ENCODE peak calls at places on chromosomes 5 and 9, in ten cellular contexts. One of them, this sample, is unnamed. For H3K9me3, the result is how much of the 10 kb centered on the place peaks cover.

GRCh38 chr9:115109486-115109885 is 8.5 kb downstream of the TNC start:
- DNase-seq in ovary: no peak
- DNase-seq in right cardiac atrium: no peak
- DNase-seq in PC-9: no peak
- DNase-seq in psoas muscle: no peak
- DNase-seq in OCI-LY7: no peak
- DNase-seq in left ventricle myocardium inferior: no peak
- DNase-seq in IMR-90: peak
- DNase-seq in AG04450: no peak
- DNase-seq in CD4-positive, CD25-positive, alpha-beta regulatory T cell: no peak
- DNase-seq in this sample: no peak

GRCh38 chr5:32332361-32332760 is 19.6 kb upstream of the MTMR12 start:
- DNase-seq in ovary: no peak
- DNase-seq in AG04450: no peak
- DNase-seq in psoas muscle: no peak
- DNase-seq in OCI-LY7: no peak
- DNase-seq in left ventricle myocardium inferior: no peak
- DNase-seq in IMR-90: no peak
- DNase-seq in right cardiac atrium: no peak
- DNase-seq in PC-9: no peak
- DNase-seq in CD4-positive, CD25-positive, alpha-beta regulatory T cell: no peak
- DNase-seq in this sample: no peak

GRCh38 chr5:145204741-145205140 is 630.4 kb downstream of the PRELID2 start:
- DNase-seq in PC-9: no peak
- DNase-seq in right cardiac atrium: no peak
- DNase-seq in IMR-90: no peak
- DNase-seq in CD4-positive, CD25-positive, alpha-beta regulatory T cell: no peak
- DNase-seq in OCI-LY7: no peak
- DNase-seq in AG04450: no peak
- DNase-seq in psoas muscle: no peak
- DNase-seq in left ventricle myocardium inferior: no peak
- DNase-seq in ovary: no peak
- DNase-seq in this sample: no peak

GRCh38 chr5:82512025-82512424 is 233.9 kb upstream of the RPS23 start:
- DNase-seq in OCI-LY7: no peak
- DNase-seq in CD4-positive, CD25-positive, alpha-beta regulatory T cell: no peak
- DNase-seq in IMR-90: no peak
- DNase-seq in left ventricle myocardium inferior: no peak
- DNase-seq in PC-9: no peak
- DNase-seq in ovary: no peak
- DNase-seq in AG04450: no peak
- DNase-seq in right cardiac atrium: no peak
- DNase-seq in psoas muscle: no peak
- DNase-seq in this sample: no peak

GRCh38 chr5:53116597-53116996 is 7.0 kb upstream of the MOCS2 start:
- DNase-seq in ovary: no peak
- DNase-seq in left ventricle myocardium inferior: no peak
- DNase-seq in PC-9: no peak
- DNase-seq in IMR-90: no peak
- DNase-seq in psoas muscle: no peak
- DNase-seq in CD4-positive, CD25-positive, alpha-beta regulatory T cell: no peak
- DNase-seq in right cardiac atrium: no peak
- DNase-seq in OCI-LY7: no peak
- DNase-seq in AG04450: no peak
- DNase-seq in this sample: no peak

GRCh38 chr9:121362813-121363585 is 7.1 kb downstream of the STOM start:
- DNase-seq in psoas muscle: no peak
- DNase-seq in left ventricle myocardium inferior: no peak
- DNase-seq in OCI-LY7: no peak
- DNase-seq in ovary: no peak
- DNase-seq in PC-9: no peak
- DNase-seq in AG04450: no peak
- DNase-seq in right cardiac atrium: no peak
- DNase-seq in IMR-90: peak
- DNase-seq in CD4-positive, CD25-positive, alpha-beta regulatory T cell: no peak
- DNase-seq in this sample: no peak

GRCh38 chr5:21895766-21896165 is 957.4 kb downstream of the CDH12 start:
- DNase-seq in left ventricle myocardium inferior: no peak
- DNase-seq in OCI-LY7: no peak
- DNase-seq in AG04450: no peak
- DNase-seq in right cardiac atrium: no peak
- DNase-seq in CD4-positive, CD25-positive, alpha-beta regulatory T cell: no peak
- DNase-seq in ovary: no peak
- DNase-seq in psoas muscle: no peak
- DNase-seq in IMR-90: no peak
- DNase-seq in PC-9: no peak
- DNase-seq in this sample: no peak

GRCh38 chr5:59665086-59665831 is 228.3 kb downstream of the PDE4D start:
- DNase-seq in AG04450: no peak
- DNase-seq in psoas muscle: no peak
- DNase-seq in ovary: no peak
- DNase-seq in CD4-positive, CD25-positive, alpha-beta regulatory T cell: no peak
- DNase-seq in right cardiac atrium: no peak
- DNase-seq in IMR-90: no peak
- DNase-seq in OCI-LY7: no peak
- DNase-seq in left ventricle myocardium inferior: no peak
- DNase-seq in PC-9: no peak
- DNase-seq in this sample: no peak

GRCh38 chr5:132877938-132878337 is 4.5 kb downstream of the LEAP2 start:
- DNase-seq in psoas muscle: no peak
- DNase-seq in PC-9: no peak
- DNase-seq in ovary: no peak
- DNase-seq in AG04450: no peak
- DNase-seq in right cardiac atrium: no peak
- DNase-seq in IMR-90: peak
- DNase-seq in CD4-positive, CD25-positive, alpha-beta regulatory T cell: no peak
- DNase-seq in OCI-LY7: no peak
- DNase-seq in left ventricle myocardium inferior: peak
- DNase-seq in this sample: peak

GRCh38 chr5:58666598-58667595 is 84.0 kb downstream of the RAB3C start:
- DNase-seq in psoas muscle: no peak
- DNase-seq in ovary: peak
- DNase-seq in CD4-positive, CD25-positive, alpha-beta regulatory T cell: no peak
- DNase-seq in OCI-LY7: no peak
- DNase-seq in AG04450: no peak
- DNase-seq in right cardiac atrium: no peak
- DNase-seq in PC-9: no peak
- DNase-seq in IMR-90: no peak
- DNase-seq in left ventricle myocardium inferior: no peak
- DNase-seq in this sample: no peak

GRCh38 chr5:180639743-180640300 is 9.6 kb downstream of the FLT4 start:
- DNase-seq in OCI-LY7: no peak
- DNase-seq in right cardiac atrium: no peak
- DNase-seq in CD4-positive, CD25-positive, alpha-beta regulatory T cell: no peak
- DNase-seq in left ventricle myocardium inferior: peak
- DNase-seq in AG04450: no peak
- DNase-seq in IMR-90: no peak
- DNase-seq in PC-9: no peak
- DNase-seq in ovary: no peak
- DNase-seq in psoas muscle: peak
- DNase-seq in this sample: no peak

GRCh38 chr9:5897851-5898250 is 7.2 kb downstream of the MLANA start:
- DNase-seq in right cardiac atrium: no peak
- DNase-seq in IMR-90: no peak
- DNase-seq in ovary: no peak
- DNase-seq in AG04450: no peak
- DNase-seq in psoas muscle: no peak
- DNase-seq in PC-9: no peak
- DNase-seq in OCI-LY7: no peak
- DNase-seq in left ventricle myocardium inferior: no peak
- DNase-seq in CD4-positive, CD25-positive, alpha-beta regulatory T cell: no peak
- DNase-seq in this sample: no peak

GRCh38 chr5:173968154-173968553 is 20.8 kb upstream of the C5orf47 start:
- DNase-seq in OCI-LY7: no peak
- DNase-seq in left ventricle myocardium inferior: no peak
- DNase-seq in psoas muscle: no peak
- DNase-seq in CD4-positive, CD25-positive, alpha-beta regulatory T cell: no peak
- DNase-seq in AG04450: no peak
- DNase-seq in PC-9: no peak
- DNase-seq in IMR-90: no peak
- DNase-seq in right cardiac atrium: no peak
- DNase-seq in ovary: no peak
- DNase-seq in this sample: no peak

GRCh38 chr9:126450537-126451205 is 124.0 kb downstream of the MVB12B start:
- DNase-seq in ovary: no peak
- DNase-seq in psoas muscle: no peak
- DNase-seq in right cardiac atrium: no peak
- DNase-seq in PC-9: no peak
- DNase-seq in CD4-positive, CD25-positive, alpha-beta regulatory T cell: no peak
- DNase-seq in IMR-90: no peak
- DNase-seq in AG04450: no peak
- DNase-seq in OCI-LY7: no peak
- DNase-seq in left ventricle myocardium inferior: no peak
- DNase-seq in this sample: no peak

GRCh38 chr5:149442563-149443182 is 63.6 kb upstream of the IL17B start:
- DNase-seq in OCI-LY7: peak
- DNase-seq in AG04450: peak
- DNase-seq in PC-9: peak
- DNase-seq in IMR-90: peak
- DNase-seq in ovary: peak
- DNase-seq in psoas muscle: peak
- DNase-seq in CD4-positive, CD25-positive, alpha-beta regulatory T cell: peak
- DNase-seq in left ventricle myocardium inferior: peak
- DNase-seq in right cardiac atrium: peak
- DNase-seq in this sample: peak

GRCh38 chr5:120703923-120704445 is 239.9 kb downstream of the PRR16 start:
- DNase-seq in OCI-LY7: no peak
- DNase-seq in PC-9: no peak
- DNase-seq in IMR-90: no peak
- DNase-seq in AG04450: no peak
- DNase-seq in psoas muscle: no peak
- DNase-seq in left ventricle myocardium inferior: no peak
- DNase-seq in CD4-positive, CD25-positive, alpha-beta regulatory T cell: no peak
- DNase-seq in ovary: no peak
- DNase-seq in right cardiac atrium: no peak
- DNase-seq in this sample: no peak

DNA sequence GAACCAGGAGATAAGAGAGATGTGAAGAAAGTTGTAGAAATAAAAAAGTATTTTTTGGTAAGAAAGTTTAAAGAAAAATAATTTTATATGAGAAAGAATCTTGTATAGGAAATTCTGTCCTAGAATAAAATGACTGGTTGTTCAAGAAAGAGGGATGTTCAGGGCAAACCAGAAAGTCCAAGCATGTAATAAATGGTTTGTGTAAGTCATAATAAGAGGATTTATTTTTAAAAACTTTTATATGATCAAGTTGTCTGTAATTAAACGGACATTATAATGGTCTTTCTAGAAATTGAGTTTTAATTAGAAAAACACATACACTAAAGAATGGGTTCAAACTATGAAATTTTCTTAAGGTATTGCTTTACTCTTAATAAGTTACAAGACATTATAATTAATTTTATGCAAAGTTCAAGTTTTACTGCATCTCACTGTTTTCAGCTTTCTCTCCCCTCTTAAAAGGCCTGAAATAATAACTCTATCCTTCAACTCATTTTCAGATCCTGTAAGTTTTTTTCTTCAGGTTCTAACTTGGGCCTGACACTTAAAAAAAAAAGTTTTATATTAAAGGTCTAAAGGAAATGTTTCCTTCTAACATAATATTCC is 56.1 kb upstream of the ZNF300 start:
- DNase-seq in OCI-LY7: peak
- DNase-seq in psoas muscle: no peak
- DNase-seq in PC-9: no peak
- DNase-seq in AG04450: no peak
- DNase-seq in right cardiac atrium: no peak
- DNase-seq in CD4-positive, CD25-positive, alpha-beta regulatory T cell: no peak
- DNase-seq in IMR-90: no peak
- DNase-seq in ovary: no peak
- DNase-seq in left ventricle myocardium inferior: no peak
- DNase-seq in this sample: no peak
- H3K9me3 ChIP-seq in OCI-LY7: under half
- H3K9me3 ChIP-seq in psoas muscle: under half
- H3K9me3 ChIP-seq in PC-9: under half
- H3K9me3 ChIP-seq in AG04450: under half
- H3K9me3 ChIP-seq in right cardiac atrium: under half
- H3K9me3 ChIP-seq in CD4-positive, CD25-positive, alpha-beta regulatory T cell: under half
- H3K9me3 ChIP-seq in IMR-90: under half
- H3K9me3 ChIP-seq in ovary: under half
- H3K9me3 ChIP-seq in left ventricle myocardium inferior: half or more
- H3K9me3 ChIP-seq in this sample: half or more

GRCh38 chr5:76954383-76954763 is 1.5 kb downstream of the CRHBP start:
- DNase-seq in PC-9: no peak
- DNase-seq in right cardiac atrium: peak
- DNase-seq in CD4-positive, CD25-positive, alpha-beta regulatory T cell: no peak
- DNase-seq in AG04450: no peak
- DNase-seq in psoas muscle: no peak
- DNase-seq in OCI-LY7: no peak
- DNase-seq in left ventricle myocardium inferior: no peak
- DNase-seq in ovary: no peak
- DNase-seq in IMR-90: no peak
- DNase-seq in this sample: no peak
- H3K4me3 ChIP-seq in PC-9: no peak
- H3K4me3 ChIP-seq in right cardiac atrium: peak
- H3K4me3 ChIP-seq in CD4-positive, CD25-positive, alpha-beta regulatory T cell: no peak
- H3K4me3 ChIP-seq in AG04450: no peak
- H3K4me3 ChIP-seq in psoas muscle: peak
- H3K4me3 ChIP-seq in OCI-LY7: no peak
- H3K4me3 ChIP-seq in left ventricle myocardium inferior: peak
- H3K4me3 ChIP-seq in ovary: no peak
- H3K4me3 ChIP-seq in IMR-90: no peak
- H3K4me3 ChIP-seq in this sample: no peak

GRCh38 chr5:165185726-165186125 is 1680.3 kb downstream of the MAT2B start:
- DNase-seq in PC-9: no peak
- DNase-seq in IMR-90: no peak
- DNase-seq in ovary: no peak
- DNase-seq in psoas muscle: no peak
- DNase-seq in left ventricle myocardium inferior: no peak
- DNase-seq in right cardiac atrium: no peak
- DNase-seq in AG04450: no peak
- DNase-seq in OCI-LY7: no peak
- DNase-seq in CD4-positive, CD25-positive, alpha-beta regulatory T cell: no peak
- DNase-seq in this sample: no peak
- H3K9me3 ChIP-seq in PC-9: under half
- H3K9me3 ChIP-seq in IMR-90: under half
- H3K9me3 ChIP-seq in ovary: under half
- H3K9me3 ChIP-seq in psoas muscle: under half
- H3K9me3 ChIP-seq in left ventricle myocardium inferior: under half
- H3K9me3 ChIP-seq in right cardiac atrium: under half
- H3K9me3 ChIP-seq in AG04450: under half
- H3K9me3 ChIP-seq in OCI-LY7: under half
- H3K9me3 ChIP-seq in CD4-positive, CD25-positive, alpha-beta regulatory T cell: under half
- H3K9me3 ChIP-seq in this sample: under half

DNA sequence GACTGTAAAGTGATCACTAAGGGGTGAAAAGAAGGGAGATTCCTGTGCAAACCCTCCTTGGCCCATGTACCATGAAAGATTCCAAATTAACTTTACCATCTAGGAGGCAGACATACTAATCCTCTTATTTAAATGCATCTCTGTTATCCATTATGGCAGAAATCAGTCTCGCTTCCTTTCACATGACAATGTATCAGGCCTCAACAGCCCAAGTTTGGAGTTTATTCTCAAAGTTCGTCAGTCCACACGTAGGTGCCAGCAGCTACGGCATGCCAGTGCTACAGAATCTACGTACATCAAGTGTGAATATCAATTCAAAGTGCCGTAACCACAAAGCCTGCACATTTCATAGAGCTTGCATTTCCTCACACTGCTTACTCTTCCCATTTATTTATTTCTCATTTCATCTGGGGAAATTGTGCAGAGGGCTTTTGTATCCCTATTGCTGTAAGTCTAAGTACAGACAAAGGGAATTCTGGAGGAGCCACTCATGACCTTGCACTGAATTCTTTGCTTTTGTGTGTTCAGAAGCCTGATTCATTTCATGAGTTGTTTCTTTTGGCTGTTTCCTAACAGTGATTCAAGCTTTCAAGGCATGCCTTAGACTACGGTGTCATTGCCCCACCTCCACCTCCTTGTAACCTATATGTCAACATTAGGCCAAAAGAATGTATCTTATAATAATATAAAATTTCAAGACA is 10.0 kb downstream of the ENC1 start:
- DNase-seq in psoas muscle: no peak
- DNase-seq in left ventricle myocardium inferior: no peak
- DNase-seq in IMR-90: peak
- DNase-seq in PC-9: no peak
- DNase-seq in right cardiac atrium: no peak
- DNase-seq in ovary: no peak
- DNase-seq in CD4-positive, CD25-positive, alpha-beta regulatory T cell: no peak
- DNase-seq in AG04450: peak
- DNase-seq in OCI-LY7: no peak
- DNase-seq in this sample: no peak
- H3K4me3 ChIP-seq in psoas muscle: no peak
- H3K4me3 ChIP-seq in left ventricle myocardium inferior: no peak
- H3K4me3 ChIP-seq in IMR-90: no peak
- H3K4me3 ChIP-seq in PC-9: peak
- H3K4me3 ChIP-seq in right cardiac atrium: no peak
- H3K4me3 ChIP-seq in ovary: no peak
- H3K4me3 ChIP-seq in CD4-positive, CD25-positive, alpha-beta regulatory T cell: no peak
- H3K4me3 ChIP-seq in AG04450: peak
- H3K4me3 ChIP-seq in OCI-LY7: no peak
- H3K4me3 ChIP-seq in this sample: no peak